ENCODE peak calls at places on chromosomes 16 and 17, in six cellular contexts. D is BE2C, I is brain microvascular endothelial cell, K is body of pancreas, Q is heart left ventricle, V is transverse colon. F is an unnamed sample.

GRCh38 chr17:45090711-45091110 is 29.6 kb downstream of the NMT1 start:
- DNase-seq in D (no peak), I (no peak), K (no peak), Q (no peak), V (no peak), F (no peak)

GRCh38 chr17:82649501-82650261 is 1.4 kb upstream of the WDR45B start:
- DNase-seq in D (no peak), I (no peak), K (no peak), Q (no peak), V (no peak), F (no peak)

GRCh38 chr17:69874220-69874670 is 200.8 kb upstream of the KCNJ16 start:
- DNase-seq in D (no peak), I (peak; percentile 66), K (no peak), Q (no peak), V (no peak), F (no peak)

GRCh38 chr16:24776486-24777220 is 47.2 kb downstream of the TNRC6A start:
- DNase-seq in D (peak; percentile 22), I (peak; percentile 34), K (no peak), Q (peak; percentile 63), V (no peak), F (no peak)

GRCh38 chr16:4017807-4018206 is 98.4 kb downstream of the ADCY9 start:
- DNase-seq in D (no peak), I (no peak), K (no peak), Q (no peak), V (no peak), F (no peak)

GRCh38 chr17:59372138-59372751 is 40.8 kb downstream of the YPEL2 start:
- DNase-seq in D (no peak), I (peak; percentile 57), K (no peak), Q (no peak), V (peak; percentile 68), F (peak; percentile 45)

GRCh38 chr16:56258508-56259424 is 67.5 kb downstream of the GNAO1 start:
- DNase-seq in D (no peak), I (no peak), K (no peak), Q (no peak), V (no peak), F (no peak)

GRCh38 chr17:65627892-65628622 is 66.6 kb upstream of the AXIN2 start:
- DNase-seq in D (no peak), I (peak; percentile 95), K (peak; percentile 18), Q (no peak), V (peak; percentile 71), F (no peak)

GRCh38 chr16:69404275-69404805 is 18.5 kb upstream of the TERF2 start:
- DNase-seq in D (peak; percentile 36), I (no peak), K (no peak), Q (no peak), V (peak; percentile 51), F (no peak)

GRCh38 chr17:66304304-66305174 is 2.1 kb downstream of the PRKCA start:
- DNase-seq in D (no peak), I (no peak), K (no peak), Q (no peak), V (peak; percentile 35), F (no peak)

GRCh38 chr16:80065565-80065964 is 465.0 kb upstream of the MAF start:
- DNase-seq in D (no peak), I (no peak), K (no peak), Q (no peak), V (no peak), F (no peak)

GRCh38 chr17:43709210-43709609 is 47.5 kb upstream of the MEOX1 start:
- DNase-seq in D (no peak), I (no peak), K (no peak), Q (no peak), V (no peak), F (no peak)

GRCh38 chr16:85263214-85263613 is 150.9 kb upstream of the CIBAR2 start:
- DNase-seq in D (no peak), I (no peak), K (no peak), Q (no peak), V (no peak), F (no peak)

GRCh38 chr17:15946611-15947120 is 1.7 kb downstream of the ADORA2B start:
- DNase-seq in D (no peak), I (no peak), K (no peak), Q (no peak), V (peak; percentile 47), F (no peak)

GRCh38 chr17:69978056-69978646 is 96.9 kb upstream of the KCNJ16 start:
- DNase-seq in D (no peak), I (peak; percentile 9), K (no peak), Q (no peak), V (no peak), F (no peak)

GRCh38 chr17:35460354-35460851 is 11.8 kb upstream of the SLFN13 start:
- DNase-seq in D (peak; percentile 17), I (no peak), K (peak; percentile 75), Q (peak; percentile 69), V (peak; percentile 87), F (peak; percentile 24)

GRCh38 chr17:14308965-14309879 is 8.3 kb downstream of the HS3ST3B1 start:
- DNase-seq in D (peak; percentile 80), I (peak; percentile 93), K (peak; percentile 93), Q (peak; percentile 95), V (peak; percentile 73), F (peak; percentile 99)

GRCh38 chr17:44408786-44409185 is 19.3 kb upstream of the ITGA2B start:
- DNase-seq in D (no peak), I (no peak), K (no peak), Q (no peak), V (no peak), F (no peak)

GRCh38 chr17:77366558-77367245 is 225.9 kb downstream of the SEC14L1 start:
- DNase-seq in D (no peak), I (peak; percentile 71), K (peak; percentile 28), Q (no peak), V (peak; percentile 49), F (peak; percentile 16)

DNA sequence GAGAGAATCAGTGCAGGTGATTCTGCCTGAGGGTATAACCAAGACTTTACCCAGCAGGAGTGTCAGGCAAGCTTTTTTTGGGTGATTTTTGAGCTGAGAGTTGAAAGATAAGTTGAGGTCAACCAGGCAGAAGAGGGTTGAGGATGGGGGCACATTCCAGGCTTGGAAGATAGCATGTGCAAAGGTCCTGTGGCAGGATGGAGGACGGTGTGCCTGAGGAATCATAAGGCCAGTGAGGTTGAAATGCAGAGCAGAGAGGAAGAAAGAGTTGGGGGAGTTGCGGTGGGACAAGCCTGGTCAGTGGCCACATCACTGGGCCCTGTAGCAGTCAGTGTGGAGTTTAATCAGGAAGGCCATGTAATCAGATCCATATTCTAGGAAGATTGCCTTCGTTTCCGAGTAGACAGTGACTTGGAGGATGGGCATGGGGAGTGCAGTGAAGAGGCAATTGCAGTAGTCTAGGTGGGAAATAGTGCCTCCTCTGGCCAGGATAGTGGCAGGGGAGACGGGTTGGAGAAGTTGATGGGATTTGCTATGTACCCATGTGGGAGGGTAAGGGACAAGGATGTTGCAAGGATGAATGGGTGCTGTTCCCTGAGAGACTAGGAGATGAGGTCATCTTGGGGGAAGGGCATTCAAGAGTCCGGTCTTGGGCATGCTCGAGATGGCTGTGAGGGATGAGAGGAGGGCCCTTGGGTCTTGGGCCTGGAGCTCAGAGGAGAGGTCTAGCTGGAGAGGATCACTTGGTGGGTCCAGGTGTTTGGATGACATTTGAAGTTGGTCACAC is 3.9 kb downstream of the PLEKHG4 start:
- DNase-seq in D (no peak), I (peak; percentile 26), K (no peak), Q (no peak), V (no peak), F (no peak)
- TF ChIP-seq CTCF in D (no peak), I (peak; percentile 24), K (no peak), Q (no peak), V (no peak), F (peak; percentile 7)

GRCh38 chr17:39699818-39700147 is at the start of gene ERBB2:
- DNase-seq in D (no peak), I (peak; percentile 68), K (peak; percentile 73), Q (peak; percentile 80), V (peak; percentile 88), F (no peak)
- H3K4me3 ChIP-seq in D (no peak within 1 kb of the TSS), I (peak within 1 kb of the TSS; percentile 72), K (peak within 1 kb of the TSS; percentile 96), Q (peak within 1 kb of the TSS; percentile 91), V (peak within 1 kb of the TSS; percentile 85), F (no peak within 1 kb of the TSS)

DNA sequence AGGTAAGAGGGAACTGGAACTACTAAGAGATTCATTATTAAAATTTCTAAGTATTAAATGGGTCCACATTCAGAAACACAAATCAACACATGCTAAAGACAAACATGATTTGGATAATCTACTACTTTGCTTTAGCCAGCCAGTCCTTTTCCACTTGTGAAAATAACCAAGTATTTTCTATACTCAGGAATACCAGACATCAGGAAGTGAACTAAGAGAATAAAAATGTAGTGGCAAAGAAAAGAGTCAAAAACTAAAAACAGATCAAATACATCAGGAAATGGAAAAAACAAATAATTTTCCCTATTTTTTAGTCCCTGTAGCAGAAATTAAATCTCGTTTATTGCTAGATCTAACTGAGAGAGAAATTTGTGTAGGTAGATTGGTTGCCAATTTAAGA is 78.0 kb downstream of the MYO1D start:
- DNase-seq in D (no peak), I (no peak), K (no peak), Q (no peak), V (no peak), F (no peak)
- H3K36me3 ChIP-seq in D (no peaks in the 10 kb centered on the region), I (no peaks in the 10 kb centered on the region), K (no peaks in the 10 kb centered on the region), Q (no peaks in the 10 kb centered on the region), V (no peaks in the 10 kb centered on the region), F (no peaks in the 10 kb centered on the region)

GRCh38 chr16:89599451-89599858 is 14.0 kb upstream of the DPEP1 start:
- DNase-seq in D (peak; percentile 70), I (no peak), K (peak; percentile 55), Q (no peak), V (peak; percentile 61), F (peak; percentile 90)
- TF ChIP-seq CTCF in D (peak; percentile 52), I (peak; percentile 56), K (no peak), Q (no peak), V (peak; percentile 39), F (peak; percentile 66)

GRCh38 chr17:73304971-73305786 is 6.6 kb downstream of the CDC42EP4 start:
- DNase-seq in D (peak; percentile 75), I (peak; percentile 70), K (peak; percentile 48), Q (peak; percentile 81), V (peak; percentile 65), F (peak; percentile 83)
- H3K4me3 ChIP-seq in D (peak overlapping the region; percentile 46), I (peak overlapping the region; percentile 45), K (no peak overlapping the region), Q (peak overlapping the region; percentile 41), V (peak overlapping the region; percentile 44), F (peak overlapping the region; percentile 9)

F was measured in WERI-Rb-1.